ENCODE peak calls at places on chromosomes 11 and 22, in five cellular contexts. One of them, this sample, is unnamed.

GRCh38 chr11:112694244-112694643 is 267.0 kb upstream of the NCAM1 start:
- DNase-seq in occipital lobe: no peak
- DNase-seq in GDM1: no peak
- DNase-seq in stimulated activated CD4-positive, alpha-beta T cell treated with anti-CD3 and anti-CD28 coated beads, Interleukin-1b, Interleukin-23, amount 100 ng/mL, for 4 hours: no peak
- DNase-seq in Kasumi-1: no peak
- DNase-seq in this sample: no peak

GRCh38 chr11:31355817-31356216 is 13.7 kb downstream of the DCDC1 start:
- DNase-seq in GDM1: no peak
- DNase-seq in occipital lobe: no peak
- DNase-seq in stimulated activated CD4-positive, alpha-beta T cell treated with anti-CD3 and anti-CD28 coated beads, Interleukin-1b, Interleukin-23, amount 100 ng/mL, for 4 hours: no peak
- DNase-seq in Kasumi-1: no peak
- DNase-seq in this sample: no peak

GRCh38 chr22:36419177-36419911 is 31.6 kb upstream of the MYH9 start:
- DNase-seq in GDM1: no peak
- DNase-seq in Kasumi-1: no peak
- DNase-seq in stimulated activated CD4-positive, alpha-beta T cell treated with anti-CD3 and anti-CD28 coated beads, Interleukin-1b, Interleukin-23, amount 100 ng/mL, for 4 hours: no peak
- DNase-seq in occipital lobe: no peak
- DNase-seq in this sample: no peak

GRCh38 chr22:17871726-17872458 is 97.6 kb upstream of the BID start:
- DNase-seq in occipital lobe: peak; percentile 78
- DNase-seq in stimulated activated CD4-positive, alpha-beta T cell treated with anti-CD3 and anti-CD28 coated beads, Interleukin-1b, Interleukin-23, amount 100 ng/mL, for 4 hours: no peak
- DNase-seq in Kasumi-1: no peak
- DNase-seq in GDM1: no peak
- DNase-seq in this sample: no peak

GRCh38 chr22:17368727-17369552 is at the start of gene CECR2:
- DNase-seq in GDM1: no peak
- DNase-seq in stimulated activated CD4-positive, alpha-beta T cell treated with anti-CD3 and anti-CD28 coated beads, Interleukin-1b, Interleukin-23, amount 100 ng/mL, for 4 hours: peak; percentile 4
- DNase-seq in Kasumi-1: peak; percentile 34
- DNase-seq in occipital lobe: peak; percentile 50
- DNase-seq in this sample: no peak

GRCh38 chr22:36457688-36458450 is 23.6 kb downstream of the TXN2 start:
- DNase-seq in occipital lobe: no peak
- DNase-seq in stimulated activated CD4-positive, alpha-beta T cell treated with anti-CD3 and anti-CD28 coated beads, Interleukin-1b, Interleukin-23, amount 100 ng/mL, for 4 hours: no peak
- DNase-seq in Kasumi-1: no peak
- DNase-seq in GDM1: no peak
- DNase-seq in this sample: peak; percentile 33

GRCh38 chr22:48897959-48898358 is 929.7 kb downstream of the BRD1 start:
- DNase-seq in GDM1: no peak
- DNase-seq in stimulated activated CD4-positive, alpha-beta T cell treated with anti-CD3 and anti-CD28 coated beads, Interleukin-1b, Interleukin-23, amount 100 ng/mL, for 4 hours: no peak
- DNase-seq in occipital lobe: no peak
- DNase-seq in Kasumi-1: no peak
- DNase-seq in this sample: no peak

GRCh38 chr11:117492578-117493251 is 165.1 kb downstream of the CEP164 start:
- DNase-seq in GDM1: no peak
- DNase-seq in stimulated activated CD4-positive, alpha-beta T cell treated with anti-CD3 and anti-CD28 coated beads, Interleukin-1b, Interleukin-23, amount 100 ng/mL, for 4 hours: no peak
- DNase-seq in occipital lobe: no peak
- DNase-seq in Kasumi-1: no peak
- DNase-seq in this sample: no peak

GRCh38 chr11:10920875-10921274 is 63.0 kb upstream of the ZBED5 start:
- DNase-seq in GDM1: no peak
- DNase-seq in occipital lobe: no peak
- DNase-seq in Kasumi-1: no peak
- DNase-seq in stimulated activated CD4-positive, alpha-beta T cell treated with anti-CD3 and anti-CD28 coated beads, Interleukin-1b, Interleukin-23, amount 100 ng/mL, for 4 hours: no peak
- DNase-seq in this sample: no peak

GRCh38 chr11:122755941-122756340 is 82.4 kb upstream of the CRTAM start:
- DNase-seq in occipital lobe: no peak
- DNase-seq in Kasumi-1: no peak
- DNase-seq in GDM1: no peak
- DNase-seq in stimulated activated CD4-positive, alpha-beta T cell treated with anti-CD3 and anti-CD28 coated beads, Interleukin-1b, Interleukin-23, amount 100 ng/mL, for 4 hours: no peak
- DNase-seq in this sample: no peak

GRCh38 chr11:66852466-66853241 is 4.2 kb upstream of the LRFN4 start:
- DNase-seq in GDM1: no peak
- DNase-seq in occipital lobe: no peak
- DNase-seq in stimulated activated CD4-positive, alpha-beta T cell treated with anti-CD3 and anti-CD28 coated beads, Interleukin-1b, Interleukin-23, amount 100 ng/mL, for 4 hours: no peak
- DNase-seq in Kasumi-1: no peak
- DNase-seq in this sample: no peak

GRCh38 chr11:115201121-115201792 is 303.0 kb downstream of the CADM1 start:
- DNase-seq in occipital lobe: no peak
- DNase-seq in GDM1: no peak
- DNase-seq in Kasumi-1: no peak
- DNase-seq in stimulated activated CD4-positive, alpha-beta T cell treated with anti-CD3 and anti-CD28 coated beads, Interleukin-1b, Interleukin-23, amount 100 ng/mL, for 4 hours: no peak
- DNase-seq in this sample: peak; percentile 91